ENCODE peak calls at places on chromosome 9, in four cellular contexts. O, P, S and H are unnamed samples.

GRCh38 chr9:127661342-127661741 is 45.4 kb upstream of the CFAP157 start:
- DNase-seq in P (no peak), O (no peak), S (peak; percentile 62), H (no peak)

GRCh38 chr9:127828262-127829031 is 25.8 kb downstream of the FPGS start:
- DNase-seq in S (peak; percentile 64), P (peak; percentile 69), O (peak; percentile 91), H (peak; percentile 58)

GRCh38 chr9:7234144-7234543 is 476.4 kb downstream of the KDM4C start:
- DNase-seq in S (no peak), O (no peak), P (no peak), H (peak; percentile 15)

GRCh38 chr9:132783006-132783405 is 95.1 kb downstream of the AK8 start:
- DNase-seq in O (no peak), S (no peak), P (no peak), H (no peak)

GRCh38 chr9:126799051-126799450 is 5.8 kb upstream of the ZBTB43 start:
- DNase-seq in P (no peak), O (no peak), S (no peak), H (no peak)

GRCh38 chr9:107270082-107270481 is 13.0 kb upstream of the RAD23B start:
- DNase-seq in O (no peak), P (no peak), S (no peak), H (no peak)

GRCh38 chr9:79639354-79639753 is 67.6 kb downstream of the TLE4 start:
- DNase-seq in S (no peak), O (no peak), P (no peak), H (no peak)

GRCh38 chr9:132997591-132997990 is 19.1 kb downstream of the GFI1B start:
- DNase-seq in O (no peak), S (no peak), P (peak; percentile 39), H (peak; percentile 8)

GRCh38 chr9:93071464-93071863 is 13.0 kb downstream of the SUSD3 start:
- DNase-seq in P (no peak), O (no peak), S (no peak), H (no peak)

GRCh38 chr9:6759114-6759977 is 1.6 kb downstream of the KDM4C start:
- DNase-seq in S (no peak), P (peak; percentile 62), O (no peak), H (peak; percentile 91)

GRCh38 chr9:20898885-20899554 is 132.4 kb downstream of the HACD4 start:
- DNase-seq in O (no peak), P (no peak), S (no peak), H (peak; percentile 33)

GRCh38 chr9:107513464-107514092 is 24.0 kb upstream of the KLF4 start:
- DNase-seq in S (no peak), P (no peak), O (no peak), H (no peak)

GRCh38 chr9:16230731-16231130 is 639.7 kb downstream of the BNC2 start:
- DNase-seq in S (no peak), O (peak; percentile 29), P (no peak), H (no peak)

GRCh38 chr9:37994639-37995347 is 74.2 kb downstream of the SHB start:
- DNase-seq in O (peak; percentile 90), P (peak; percentile 80), S (peak; percentile 95), H (peak; percentile 67)

GRCh38 chr9:73689091-73689870 is 537.6 kb downstream of the ANXA1 start:
- DNase-seq in O (no peak), P (no peak), S (no peak), H (no peak)

GRCh38 chr9:105053209-105053652 is 125.3 kb upstream of the ABCA1 start:
- DNase-seq in P (peak; percentile 84), O (no peak), S (no peak), H (peak; percentile 76)

GRCh38 chr9:96514825-96515218 is 64.9 kb downstream of the HABP4 start:
- DNase-seq in S (no peak), O (no peak), P (no peak), H (peak; percentile 16)

GRCh38 chr9:97562542-97562941 is 61.1 kb downstream of the TMOD1 start:
- DNase-seq in P (no peak), O (no peak), S (no peak), H (no peak)

GRCh38 chr9:89606049-89606481 is 1.3 kb downstream of the GADD45G start:
- DNase-seq in O (peak; percentile 92), S (peak; percentile 74), P (peak; percentile 56), H (peak; percentile 77)

GRCh38 chr9:109447329-109448076 is 50.6 kb downstream of the PTPN3 start:
- DNase-seq in O (no peak), S (peak; percentile 82), P (no peak), H (no peak)

GRCh38 chr9:133526721-133527321 is 2.1 kb upstream of the MYMK start:
- DNase-seq in P (no peak), O (peak; percentile 79), S (peak; percentile 83), H (no peak)

GRCh38 chr9:121085661-121086060 is 10.9 kb downstream of the CNTRL start:
- DNase-seq in P (no peak), S (no peak), O (no peak), H (no peak)

GRCh38 chr9:108033976-108034964 is 544.7 kb upstream of the KLF4 start:
- DNase-seq in S (no peak), O (no peak), P (peak; percentile 85), H (no peak)

GRCh38 chr9:96100385-96100978 is 201.5 kb downstream of the HSD17B3 start:
- DNase-seq in S (no peak), P (no peak), O (peak; percentile 37), H (no peak)

GRCh38 chr9:69140123-69140741 is 33.8 kb upstream of the TJP2 start:
- DNase-seq in O (no peak), P (no peak), S (no peak), H (no peak)

GRCh38 chr9:97480749-97481148 is 20.7 kb upstream of the TMOD1 start:
- DNase-seq in O (no peak), P (peak; percentile 34), S (no peak), H (no peak)

GRCh38 chr9:114156311-114156657 is 947 bp downstream of the COL27A1 start:
- DNase-seq in O (no peak), P (no peak), S (no peak), H (no peak)

GRCh38 chr9:114155967-114156294 is 594 bp downstream of the COL27A1 start:
- DNase-seq in O (peak; percentile 86), S (no peak), P (no peak), H (no peak)

GRCh38 chr9:114155263-114155966 is at the start of gene COL27A1:
- DNase-seq in O (peak; percentile 97), S (peak; percentile 83), P (peak; percentile 70), H (peak; percentile 82)

GRCh38 chr9:114153761-114154596 is 1.4 kb upstream of the COL27A1 start:
- DNase-seq in S (no peak), O (peak; percentile 87), P (no peak), H (no peak)

DNA sequence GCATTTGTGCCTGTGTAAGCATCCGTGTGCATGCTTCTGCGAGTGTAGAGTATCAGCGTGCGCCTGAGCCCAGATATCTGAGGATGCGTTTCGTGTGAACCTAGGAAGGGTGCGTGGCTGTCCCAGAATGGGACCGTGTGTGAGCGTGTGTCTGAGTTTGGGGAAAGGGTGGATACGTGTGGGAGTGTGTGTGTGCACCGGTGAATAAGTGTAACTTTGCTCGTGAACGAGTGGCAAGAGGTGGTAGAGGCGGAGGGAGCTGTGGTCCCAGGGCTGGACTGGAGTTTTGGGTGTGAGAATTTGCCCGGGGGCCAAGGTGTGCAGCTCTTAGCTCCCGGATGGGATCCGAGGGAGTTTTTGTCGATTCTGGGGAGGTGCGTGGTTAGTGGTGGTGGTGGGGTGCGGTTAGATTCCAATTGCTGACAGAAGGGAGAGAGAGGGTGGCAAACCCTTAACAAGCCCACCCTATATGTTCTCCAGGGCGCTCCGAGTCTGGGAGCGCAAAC is 687 bp upstream of the COL27A1 start:
- DNase-seq in P (no peak), O (no peak), S (no peak), H (no peak)
- H3K4me3 ChIP-seq in P (peak overlapping the region; percentile 63), O (peak overlapping the region; percentile 61), S (peak overlapping the region; percentile 79), H (peak overlapping the region; percentile 21)

DNA sequence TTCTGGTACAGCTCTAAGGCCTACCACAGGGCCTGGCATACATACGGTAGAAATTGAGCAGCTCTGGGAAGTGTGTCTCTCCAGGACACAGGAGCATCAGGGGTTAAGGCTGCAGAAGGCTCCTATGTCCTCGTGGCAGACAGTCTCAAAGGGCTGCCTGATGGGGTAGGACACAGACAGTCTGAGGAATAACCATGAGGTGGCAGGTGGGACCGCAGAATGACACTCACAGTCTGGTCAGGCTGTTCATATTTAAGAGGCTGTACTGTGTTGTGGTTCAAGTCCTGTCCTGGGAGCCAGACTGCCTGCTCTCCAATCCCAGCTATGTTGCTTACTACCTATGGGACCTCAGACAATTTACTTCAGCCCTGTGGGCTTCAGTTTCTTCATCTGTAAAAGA is 217.1 kb downstream of the TRIM32 start:
- DNase-seq in O (no peak), S (no peak), P (no peak), H (no peak)
- TF ChIP-seq CTCF in O (no peak), S (no peak), P (no peak), H (no peak)

GRCh38 chr9:27109621-27110020 is 596 bp downstream of the TEK start:
- DNase-seq in P (no peak), S (no peak), O (no peak), H (no peak)
- H3K4me3 ChIP-seq in P (peak overlapping the region; percentile 25), S (peak overlapping the region; percentile 39), O (peak overlapping the region; percentile 45), H (peak overlapping the region; percentile 43)

DNA sequence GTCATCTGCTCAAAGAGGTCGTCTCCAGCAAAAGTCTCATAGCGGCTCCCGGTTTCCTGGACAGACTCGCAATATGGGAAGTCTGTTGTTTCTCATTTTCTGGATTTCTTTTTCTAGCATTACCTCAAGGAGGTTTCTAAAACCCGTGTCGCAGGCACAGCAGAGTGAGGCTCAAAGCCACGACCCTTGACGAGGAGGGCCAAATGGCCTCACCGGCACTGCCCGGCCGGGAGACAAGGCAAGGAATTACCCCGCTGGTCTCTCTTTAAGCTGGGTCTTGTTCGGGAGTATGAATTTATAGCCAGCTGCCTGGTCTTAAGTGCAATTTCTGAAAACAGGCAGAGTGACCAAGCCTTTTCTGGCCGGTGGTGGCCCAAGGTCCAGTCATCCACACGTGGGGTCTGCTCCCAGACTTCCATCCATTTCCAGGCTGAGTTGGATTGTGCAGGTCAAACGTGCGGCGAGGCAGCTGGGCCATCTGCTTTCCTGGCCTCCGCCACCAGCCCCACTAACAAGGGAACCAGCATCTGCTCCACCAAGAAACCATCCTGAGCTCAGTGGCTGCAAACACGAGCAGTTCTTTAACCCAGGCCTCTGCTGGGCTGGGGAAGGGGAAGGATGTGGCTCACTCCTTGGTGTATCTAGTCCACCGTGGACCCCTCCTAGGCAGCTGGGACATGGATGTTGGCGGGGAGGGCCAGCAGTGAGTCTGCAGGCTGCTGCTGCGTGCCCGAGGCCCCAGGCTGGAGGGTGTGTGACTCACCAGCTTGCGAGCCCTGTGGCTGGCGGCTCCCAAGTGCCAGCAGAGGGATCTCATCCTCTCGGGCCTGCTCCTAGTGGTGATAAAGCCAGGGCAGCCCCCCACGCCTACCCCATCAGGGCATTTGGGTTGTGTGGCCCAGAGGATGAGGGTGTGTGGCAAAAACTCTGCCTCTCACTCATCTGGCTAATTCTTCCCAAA is 55.6 kb upstream of the COL5A1 start:
- DNase-seq in S (no peak), P (peak; percentile 82), O (peak; percentile 56), H (peak; percentile 71)
- TF ChIP-seq CTCF in S (no peak), P (peak; percentile 17), O (no peak), H (peak; percentile 46)

DNA sequence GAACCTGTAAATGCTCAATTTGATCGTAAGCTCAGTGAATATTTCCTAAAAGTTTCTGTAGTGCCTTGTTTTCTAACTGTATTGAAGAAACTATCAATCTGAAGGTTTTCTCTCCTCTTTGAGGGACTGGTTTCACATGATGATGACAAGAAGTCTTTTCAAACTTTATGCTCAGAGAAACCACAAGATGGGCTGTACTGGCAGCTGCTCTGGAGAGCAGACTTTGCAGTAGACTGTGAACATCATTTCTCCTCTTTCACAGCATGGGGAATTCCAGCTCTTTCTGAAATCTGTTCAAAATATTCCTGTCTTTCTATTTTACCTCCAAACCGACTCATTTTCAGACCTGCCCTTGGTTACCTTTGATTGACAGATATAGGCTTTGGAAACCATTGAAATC is 194.4 kb downstream of the IZUMO3 start:
- DNase-seq in P (no peak), O (no peak), S (no peak), H (no peak)
- H3K4me3 ChIP-seq in P (no peak overlapping the region), O (no peak overlapping the region), S (no peak overlapping the region), H (no peak overlapping the region)